ENCODE peak calls at places on chromosomes 2 and 18, in five cellular contexts. B is thoracic aorta, I is upper lobe of right lung, U is adrenal gland, F is HFFc6. E is an unnamed sample.

GRCh38 chr2:104856973-104857261 is 3.0 kb downstream of the POU3F3 start:
- DNase-seq in B (no peak), I (no peak), U (no peak), F (no peak), E (no peak)

GRCh38 chr18:14949800-14950415 is 201.9 kb downstream of the ANKRD30B start:
- DNase-seq in B (no peak), I (no peak), U (peak; percentile 4), F (no peak), E (no peak)

GRCh38 chr2:239716536-239717318 is 308.4 kb downstream of the NDUFA10 start:
- DNase-seq in B (no peak), I (peak; percentile 54), U (peak; percentile 58), F (no peak), E (no peak)

GRCh38 chr18:68121826-68122225 is 593.1 kb downstream of the TMX3 start:
- DNase-seq in B (no peak), I (no peak), U (no peak), F (no peak), E (no peak)

GRCh38 chr18:2958819-2959298 is 54.1 kb downstream of the LPIN2 start:
- DNase-seq in B (no peak), I (no peak), U (no peak), F (no peak), E (no peak)

GRCh38 chr2:205746408-205746785 is 64.1 kb downstream of the NRP2 start:
- DNase-seq in B (no peak), I (peak; percentile 70), U (no peak), F (no peak), E (no peak)

GRCh38 chr2:158042666-158043065 is 59.0 kb upstream of the UPP2 start:
- DNase-seq in B (no peak), I (no peak), U (no peak), F (no peak), E (no peak)

GRCh38 chr2:222950886-222951285 is 90.0 kb downstream of the ACSL3 start:
- DNase-seq in B (no peak), I (no peak), U (no peak), F (peak; percentile 74), E (no peak)

GRCh38 chr18:32896781-32897547 is 124.1 kb upstream of the KLHL14 start:
- DNase-seq in B (no peak), I (no peak), U (no peak), F (no peak), E (no peak)

GRCh38 chr2:224572338-224572737 is 12.8 kb downstream of the CUL3 start:
- DNase-seq in B (no peak), I (no peak), U (no peak), F (no peak), E (no peak)

GRCh38 chr2:68553098-68553497 is 85.7 kb downstream of the APLF start:
- DNase-seq in B (no peak), I (no peak), U (no peak), F (no peak), E (no peak)

DNA sequence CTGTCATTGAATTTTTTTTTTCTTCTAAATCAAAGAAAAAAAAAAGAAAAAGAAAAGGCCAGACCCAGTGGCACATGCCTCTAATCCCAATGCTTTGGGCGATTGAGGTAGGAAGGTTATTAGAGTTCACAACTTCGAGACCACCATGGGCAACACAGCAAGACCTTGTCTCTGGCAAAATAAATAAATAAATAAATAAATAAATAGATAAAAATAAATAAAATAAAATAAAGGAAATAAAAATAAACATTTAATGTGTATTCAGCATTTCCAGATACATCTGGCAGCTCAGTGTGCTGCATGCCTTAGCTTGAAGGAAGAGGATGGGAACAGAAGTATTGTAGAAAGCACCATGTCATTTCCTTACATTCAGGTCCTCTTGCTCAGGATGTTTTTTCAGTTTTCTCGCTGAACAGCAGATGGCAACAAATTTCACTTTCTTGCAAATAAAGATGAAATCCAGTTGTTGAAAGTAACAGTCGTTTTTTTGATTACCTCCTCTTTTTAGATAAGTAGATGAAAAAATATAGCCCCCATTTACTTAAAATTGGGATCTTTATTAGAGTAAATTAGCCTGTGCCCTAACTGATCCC is 25.7 kb upstream of the FAM178B start:
- DNase-seq in B (no peak), I (no peak), U (peak; percentile 57), F (peak; percentile 74), E (peak; percentile 38)
- TF ChIP-seq CTCF in B (peak; percentile 16), I (peak; percentile 47), U (peak; percentile 56), F (peak; percentile 69), E (no peak)

GRCh38 chr18:678482-679182 is 21.2 kb downstream of the TYMS start:
- DNase-seq in B (no peak), I (no peak), U (peak; percentile 42), F (no peak), E (no peak)
- TF ChIP-seq CTCF in B (no peak), I (no peak), U (no peak), F (no peak), E (no peak)

DNA sequence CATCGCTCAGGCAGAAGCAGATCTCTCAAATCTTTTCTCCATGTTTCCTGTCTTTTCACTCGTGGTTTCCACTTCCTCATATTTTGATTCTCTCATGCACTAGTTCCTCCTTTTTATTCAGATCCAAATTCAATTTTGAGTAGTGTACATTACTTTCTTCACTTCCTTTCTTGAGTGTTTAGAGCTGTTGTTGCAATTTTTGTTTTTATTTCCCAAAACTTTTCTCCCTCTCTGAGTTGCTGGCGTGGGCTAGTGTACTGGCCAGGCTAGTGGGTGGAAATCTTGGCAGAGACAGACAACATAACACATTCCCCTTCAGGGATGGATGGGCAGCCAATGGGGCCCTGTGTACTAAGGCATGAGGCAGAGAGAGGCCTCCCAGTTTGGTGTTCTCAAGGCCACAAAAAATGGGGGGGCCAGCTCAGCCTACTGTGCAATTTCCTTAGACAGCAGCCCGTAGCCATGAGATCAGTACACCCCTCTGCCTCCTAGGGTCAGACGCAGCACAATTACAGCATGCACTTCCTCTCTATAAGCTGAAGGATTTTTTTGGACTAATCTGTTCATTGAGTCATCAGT is 145.1 kb upstream of the PID1 start:
- DNase-seq in B (peak; percentile 59), I (peak; percentile 79), U (peak; percentile 81), F (peak; percentile 3), E (peak; percentile 85)
- TF ChIP-seq CTCF in B (no peak), I (no peak), U (no peak), F (no peak), E (no peak)

GRCh38 chr2:101199153-101199810 is 48.1 kb upstream of the TBC1D8 start:
- DNase-seq in B (no peak), I (no peak), U (no peak), F (no peak), E (no peak)

GRCh38 chr2:101197215-101197745 is 46.1 kb upstream of the TBC1D8 start:
- DNase-seq in B (no peak), I (no peak), U (no peak), F (no peak), E (no peak)

GRCh38 chr2:101197814-101198213 is 46.6 kb upstream of the TBC1D8 start:
- DNase-seq in B (no peak), I (no peak), U (no peak), F (no peak), E (no peak)

GRCh38 chr2:101193038-101193437 is 41.9 kb upstream of the TBC1D8 start:
- DNase-seq in B (no peak), I (no peak), U (no peak), F (no peak), E (no peak)

GRCh38 chr2:101196220-101196661 is 45.1 kb upstream of the TBC1D8 start:
- DNase-seq in B (no peak), I (no peak), U (no peak), F (no peak), E (no peak)
- TF ChIP-seq CTCF in B (no peak), I (no peak), U (no peak), F (no peak), E (no peak)

DNA sequence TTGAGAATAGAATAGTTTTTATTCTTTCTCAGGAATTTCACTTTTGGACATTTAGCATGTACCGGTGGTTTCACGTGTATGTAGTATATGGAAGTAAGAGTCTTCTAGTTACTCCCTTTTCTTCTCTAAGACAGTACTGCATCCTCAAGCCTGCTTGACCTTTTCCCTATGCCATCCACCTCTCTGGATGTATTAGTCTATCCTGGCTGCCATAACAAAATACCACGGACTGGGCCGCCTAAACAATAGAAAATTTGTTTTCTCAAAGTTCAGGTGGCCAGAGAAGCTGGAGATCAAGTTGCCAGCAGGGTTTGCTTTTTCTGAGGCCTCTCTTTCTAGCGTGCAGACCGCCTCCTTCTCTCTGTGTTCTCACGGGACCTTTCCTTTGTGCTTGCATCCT is 1.3 kb upstream of the CMPK2 start:
- DNase-seq in B (no peak), I (no peak), U (no peak), F (no peak), E (no peak)
- TF ChIP-seq CTCF in B (no peak), I (no peak), U (no peak), F (no peak), E (no peak)

DNA sequence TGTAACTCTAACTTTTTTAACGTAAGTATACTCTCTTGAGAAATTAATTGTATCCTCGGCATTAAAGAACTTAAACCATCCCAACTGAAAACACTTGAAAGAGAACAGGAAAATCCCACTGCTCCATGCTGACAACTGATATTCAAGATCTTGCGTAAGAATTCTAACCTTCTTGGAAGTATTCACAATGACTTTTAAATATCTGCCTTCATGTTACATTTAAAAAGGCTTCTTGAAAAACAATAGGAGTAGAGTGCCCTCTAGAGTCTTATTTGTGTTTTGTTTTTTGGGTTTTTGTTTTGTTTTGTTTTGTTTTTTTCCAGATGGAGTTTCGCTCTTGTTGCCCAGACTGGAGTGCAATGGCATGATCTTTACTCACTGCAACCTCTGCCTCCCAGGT is 65.4 kb upstream of the DNAJC10 start:
- DNase-seq in B (no peak), I (no peak), U (no peak), F (peak; percentile 60), E (no peak)
- TF ChIP-seq CTCF in B (peak; percentile 54), I (peak; percentile 60), U (peak; percentile 59), F (peak; percentile 85), E (peak; percentile 60)

DNA sequence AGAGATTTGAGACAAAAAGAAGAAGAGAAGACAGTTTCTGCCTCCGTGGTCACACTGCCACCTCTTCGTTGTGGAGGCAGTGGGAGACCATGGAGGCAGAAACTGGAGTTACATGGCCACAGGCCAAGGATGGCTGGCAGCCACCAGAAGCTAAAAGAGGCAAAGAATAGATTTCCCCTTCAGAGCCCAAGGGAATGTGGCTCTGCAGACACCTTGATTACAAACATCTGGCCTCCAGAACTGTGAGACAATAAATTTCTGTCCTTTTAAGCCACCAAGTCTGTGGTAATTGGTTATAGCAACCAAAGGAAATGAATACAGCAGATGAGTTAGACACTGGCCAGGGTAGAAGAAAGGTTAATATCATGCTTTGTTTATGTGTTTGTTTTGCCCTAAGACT is 420.4 kb upstream of the LYPD1 start:
- DNase-seq in B (no peak), I (no peak), U (no peak), F (no peak), E (no peak)
- TF ChIP-seq CTCF in B (no peak), I (no peak), U (no peak), F (no peak), E (no peak)

GRCh38 chr2:126886201-126886905 is 12.3 kb upstream of the TEX51 start:
- DNase-seq in B (no peak), I (peak; percentile 81), U (peak; percentile 62), F (peak; percentile 20), E (peak; percentile 89)
- TF ChIP-seq CTCF in B (no peak), I (peak; percentile 59), U (peak; percentile 58), F (peak; percentile 83), E (peak; percentile 31)

E was measured in testis.